ENCODE peak calls at places on chromosome 16, in eight cellular contexts. V is stomach; Z is lung; S is thoracic aorta; R is CD8-positive, alpha-beta T cell; B is tibial artery; T is sigmoid colon; Q is left lung. Y is an unnamed sample.

GRCh38 chr16:53099318-53100130 is 44.7 kb downstream of the CHD9 start:
- DNase-seq in V (peak), Z (peak), S (peak), R (peak), B (peak), T (peak), Q (peak), Y (peak)

GRCh38 chr16:58885528-58886170 is 151.5 kb upstream of the GOT2 start:
- DNase-seq in V (no peak), Z (no peak), S (no peak), R (no peak), B (no peak), T (no peak), Q (no peak), Y (no peak)

GRCh38 chr16:73510852-73511251 is 462.9 kb upstream of the ZFHX3 start:
- DNase-seq in V (no peak), Z (no peak), S (no peak), R (no peak), B (no peak), T (no peak), Q (no peak), Y (no peak)

GRCh38 chr16:21150375-21151001 is at the start of gene DNAH3:
- DNase-seq in V (no peak), Z (no peak), S (no peak), R (no peak), B (no peak), T (no peak), Q (no peak), Y (no peak)

GRCh38 chr16:50684823-50685455 is 3.8 kb upstream of the SNX20 start:
- DNase-seq in V (no peak), Z (no peak), S (no peak), R (no peak), B (peak), T (no peak), Q (peak), Y (peak)

GRCh38 chr16:67561501-67561823 is 864 bp upstream of the CTCF start:
- DNase-seq in V (no peak), Z (no peak), S (no peak), R (no peak), B (no peak), T (no peak), Q (no peak), Y (no peak)

GRCh38 chr16:27712251-27712711 is 162.3 kb downstream of the KATNIP start:
- DNase-seq in V (no peak), Z (no peak), S (no peak), R (no peak), B (no peak), T (peak), Q (no peak), Y (no peak)

GRCh38 chr16:81453091-81453728 is 8.6 kb downstream of the CMIP start:
- DNase-seq in V (no peak), Z (no peak), S (no peak), R (no peak), B (no peak), T (no peak), Q (no peak), Y (no peak)

GRCh38 chr16:51508813-51509212 is 357.7 kb upstream of the SALL1 start:
- DNase-seq in V (no peak), Z (no peak), S (no peak), R (no peak), B (no peak), T (no peak), Q (no peak), Y (no peak)

GRCh38 chr16:3581392-3581791 is 4.2 kb upstream of the NLRC3 start:
- DNase-seq in V (no peak), Z (no peak), S (no peak), R (no peak), B (no peak), T (no peak), Q (peak), Y (no peak)

GRCh38 chr16:8899709-8900317 is 17.7 kb downstream of the LITAFD start:
- DNase-seq in V (no peak), Z (no peak), S (no peak), R (no peak), B (no peak), T (no peak), Q (no peak), Y (no peak)

GRCh38 chr16:1144476-1145382 is 8.2 kb upstream of the CACNA1H start:
- DNase-seq in V (no peak), Z (no peak), S (no peak), R (no peak), B (no peak), T (no peak), Q (no peak), Y (no peak)

GRCh38 chr16:71894229-71894920 is 956 bp upstream of the IST1 start:
- DNase-seq in V (peak), Z (peak), S (no peak), R (peak), B (peak), T (peak), Q (no peak), Y (peak)

GRCh38 chr16:22353188-22353919 is 21.1 kb downstream of the CDR2 start:
- DNase-seq in V (no peak), Z (no peak), S (no peak), R (no peak), B (no peak), T (no peak), Q (no peak), Y (no peak)

GRCh38 chr16:11759163-11759834 is 16.6 kb upstream of the TXNDC11 start:
- DNase-seq in V (peak), Z (no peak), S (no peak), R (no peak), B (no peak), T (no peak), Q (no peak), Y (no peak)

GRCh38 chr16:59067207-59067606 is 333.1 kb upstream of the GOT2 start:
- DNase-seq in V (no peak), Z (no peak), S (no peak), R (no peak), B (no peak), T (no peak), Q (no peak), Y (no peak)

GRCh38 chr16:48499822-48500440 is 110.0 kb downstream of the N4BP1 start:
- DNase-seq in V (no peak), Z (no peak), S (no peak), R (no peak), B (peak), T (peak), Q (no peak), Y (no peak)

GRCh38 chr16:1876468-1876867 is 4.5 kb upstream of the MEIOB start:
- DNase-seq in V (no peak), Z (no peak), S (no peak), R (no peak), B (no peak), T (peak), Q (no peak), Y (no peak)

GRCh38 chr16:48501516-48502377 is 108.2 kb downstream of the N4BP1 start:
- DNase-seq in V (no peak), Z (no peak), S (no peak), R (no peak), B (no peak), T (peak), Q (no peak), Y (no peak)

GRCh38 chr16:48612621-48613020 is 2.6 kb upstream of the N4BP1 start:
- DNase-seq in V (peak), Z (no peak), S (no peak), R (no peak), B (no peak), T (no peak), Q (no peak), Y (no peak)

GRCh38 chr16:23695756-23696155 is 17.1 kb downstream of the PLK1 start:
- DNase-seq in V (no peak), Z (no peak), S (no peak), R (no peak), B (no peak), T (no peak), Q (no peak), Y (no peak)

GRCh38 chr16:16127469-16128116 is 95.7 kb downstream of the ABCC6 start:
- DNase-seq in V (peak), Z (peak), S (no peak), R (peak), B (peak), T (peak), Q (no peak), Y (peak)

GRCh38 chr16:4948903-4949766 is 9.0 kb upstream of the SEC14L5 start:
- DNase-seq in V (no peak), Z (no peak), S (no peak), R (no peak), B (no peak), T (no peak), Q (peak), Y (no peak)

GRCh38 chr16:4946917-4947316 is 10.0 kb upstream of the PPL start:
- DNase-seq in V (no peak), Z (no peak), S (no peak), R (no peak), B (no peak), T (no peak), Q (no peak), Y (no peak)

GRCh38 chr16:4947722-4948503 is 10.2 kb upstream of the SEC14L5 start:
- DNase-seq in V (no peak), Z (no peak), S (no peak), R (no peak), B (no peak), T (no peak), Q (peak), Y (no peak)

GRCh38 chr16:4945560-4946502 is 8.9 kb upstream of the PPL start:
- DNase-seq in V (no peak), Z (peak), S (no peak), R (no peak), B (peak), T (peak), Q (peak), Y (no peak)

GRCh38 chr16:4949986-4950385 is 8.1 kb upstream of the SEC14L5 start:
- DNase-seq in V (no peak), Z (no peak), S (no peak), R (no peak), B (no peak), T (no peak), Q (peak), Y (no peak)
- H3K4me3 ChIP-seq in V (no peak), Z (no peak), S (no peak), R (no peak), B (no peak), T (no peak), Q (no peak), Y (no peak)

GRCh38 chr16:19522369-19523159 is 666 bp upstream of the GDE1 start:
- DNase-seq in V (no peak), Z (no peak), S (no peak), R (no peak), B (no peak), T (no peak), Q (no peak), Y (no peak)
- H3K27ac ChIP-seq in V (peak), Z (peak), S (peak), R (peak), B (peak), T (peak), Q (peak), Y (peak)

DNA sequence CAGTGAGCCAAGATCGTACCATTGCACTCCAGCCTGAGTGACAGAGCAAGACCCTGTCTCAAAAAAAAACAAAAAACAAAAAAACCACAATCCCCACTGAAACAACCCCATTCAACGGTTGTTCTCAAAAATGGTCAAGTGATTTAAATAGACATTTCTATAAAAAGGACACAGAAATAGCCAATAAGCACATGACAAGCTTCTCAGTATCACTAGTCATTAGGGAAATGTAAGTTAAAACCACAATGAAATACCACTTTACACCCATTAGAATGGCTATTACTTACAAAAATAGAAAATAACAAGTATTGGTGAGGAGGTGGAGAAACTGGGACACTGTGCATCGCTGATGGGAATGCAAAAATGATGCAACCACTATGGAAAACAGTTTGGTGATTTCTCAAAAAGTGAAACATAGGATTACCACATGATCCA is 26.6 kb upstream of the MYLK3 start:
- DNase-seq in V (no peak), Z (no peak), S (no peak), R (no peak), B (no peak), T (no peak), Q (no peak), Y (no peak)
- H3K4me3 ChIP-seq in V (no peak), Z (no peak), S (no peak), R (no peak), B (no peak), T (no peak), Q (no peak), Y (no peak)

DNA sequence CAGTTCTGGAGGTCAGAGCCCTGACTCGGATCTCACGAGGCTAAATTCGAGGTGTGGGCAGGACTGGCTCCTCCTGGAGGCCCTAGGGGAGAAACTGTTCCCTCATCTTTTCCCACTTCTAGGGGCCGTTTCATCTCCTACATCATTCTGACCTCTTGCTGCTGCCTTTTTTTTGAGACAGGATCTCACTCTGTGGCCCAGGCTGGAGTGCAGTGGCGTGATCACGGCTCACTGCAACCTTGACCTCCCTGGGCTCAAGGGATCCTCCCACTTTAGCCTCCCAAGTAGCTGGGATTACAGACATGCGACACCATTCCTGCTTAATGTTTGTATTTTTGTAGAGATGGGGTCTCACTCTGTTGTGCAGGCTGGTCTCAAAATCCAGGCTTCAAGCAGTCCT is 244.1 kb upstream of the GSE1 start:
- DNase-seq in V (no peak), Z (no peak), S (no peak), R (no peak), B (no peak), T (no peak), Q (no peak), Y (no peak)
- H3K27ac ChIP-seq in V (no peak), Z (no peak), S (no peak), R (no peak), B (no peak), T (peak), Q (no peak), Y (no peak)

GRCh38 chr16:80008857-80009256 is 408.3 kb upstream of the MAF start:
- DNase-seq in V (no peak), Z (no peak), S (no peak), R (no peak), B (no peak), T (no peak), Q (no peak), Y (no peak)

GRCh38 chr16:80009971-80010659 is 409.6 kb upstream of the MAF start:
- DNase-seq in V (no peak), Z (no peak), S (no peak), R (no peak), B (no peak), T (no peak), Q (no peak), Y (no peak)

GRCh38 chr16:80004113-80004512 is 403.6 kb upstream of the MAF start:
- DNase-seq in V (no peak), Z (no peak), S (no peak), R (no peak), B (no peak), T (no peak), Q (no peak), Y (no peak)

GRCh38 chr16:80006175-80006895 is 405.8 kb upstream of the MAF start:
- DNase-seq in V (no peak), Z (no peak), S (no peak), R (no peak), B (no peak), T (no peak), Q (no peak), Y (no peak)

GRCh38 chr16:80007216-80007615 is 406.7 kb upstream of the MAF start:
- DNase-seq in V (no peak), Z (no peak), S (no peak), R (no peak), B (no peak), T (no peak), Q (no peak), Y (no peak)
- H3K4me3 ChIP-seq in V (no peak), Z (no peak), S (no peak), R (no peak), B (no peak), T (no peak), Q (no peak), Y (no peak)